ENCODE peak calls at places on chromosomes 12 and 14, in six cellular contexts. N is HT-29; V is colonic mucosa; Y is stimulated activated naive B cell treated with anti-CD40 and anti-IgM and Interleukin-4, amounts not matched to agents 10 μg/mL and 1 μg/mL and 100 μg/mL, for 72 hours; U is stimulated activated CD4-positive, alpha-beta T cell treated with anti-CD3 and anti-CD28 coated beads, Interleukin-12 subunit alpha, Interleukin-12 subunit beta, amount 100 ng/mL, for 48 hours; A is EL. S is an unnamed sample.

GRCh38 chr14:22535126-22535525 is 53.9 kb downstream of the DAD1 start:
- DNase-seq in N (no peak), V (no peak), Y (no peak), U (no peak), A (no peak), S (no peak)

GRCh38 chr12:113472191-113473190 is 820 bp upstream of the LHX5 start:
- DNase-seq in N (no peak), V (no peak), Y (no peak), U (no peak), A (no peak), S (no peak)

GRCh38 chr12:112005419-112006395 is 7.3 kb downstream of the TMEM116 start:
- DNase-seq in N (peak), V (peak), Y (no peak), U (no peak), A (peak), S (no peak)

GRCh38 chr12:127223011-127223410 is 1044.0 kb upstream of the TMEM132C start:
- DNase-seq in N (no peak), V (no peak), Y (no peak), U (no peak), A (no peak), S (no peak)

GRCh38 chr14:94936901-94937321 is 167.0 kb upstream of the GSC start:
- DNase-seq in N (no peak), V (no peak), Y (no peak), U (no peak), A (no peak), S (peak)

GRCh38 chr12:113299619-113300237 is 35.2 kb downstream of the SLC8B1 start:
- DNase-seq in N (peak), V (peak), Y (no peak), U (no peak), A (peak), S (peak)

GRCh38 chr12:6062427-6063378 is 61.8 kb downstream of the VWF start:
- DNase-seq in N (peak), V (peak), Y (peak), U (no peak), A (peak), S (peak)

GRCh38 chr14:99581371-99581770 is 22.6 kb downstream of the CCDC85C start:
- DNase-seq in N (no peak), V (no peak), Y (no peak), U (no peak), A (no peak), S (no peak)

GRCh38 chr14:35078082-35078481 is 32.0 kb downstream of the FAM177A1 start:
- DNase-seq in N (no peak), V (peak), Y (no peak), U (no peak), A (no peak), S (no peak)

GRCh38 chr12:58918475-58918874 is 1.8 kb downstream of the LRIG3 start:
- DNase-seq in N (peak), V (no peak), Y (no peak), U (no peak), A (peak), S (no peak)

GRCh38 chr14:41062826-41063225 is 543.9 kb upstream of the LRFN5 start:
- DNase-seq in N (no peak), V (no peak), Y (no peak), U (no peak), A (no peak), S (no peak)

GRCh38 chr14:91886961-91887360 is 19.6 kb upstream of the TC2N start:
- DNase-seq in N (no peak), V (no peak), Y (no peak), U (no peak), A (no peak), S (no peak)

GRCh38 chr12:46363582-46364299 is 8.8 kb downstream of the SLC38A2 start:
- DNase-seq in N (no peak), V (no peak), Y (no peak), U (no peak), A (no peak), S (no peak)

GRCh38 chr14:72699433-72699832 is 194.5 kb downstream of the DPF3 start:
- DNase-seq in N (no peak), V (no peak), Y (no peak), U (peak), A (no peak), S (no peak)

GRCh38 chr12:122999196-122999946 is 18.9 kb downstream of the ARL6IP4 start:
- DNase-seq in N (no peak), V (no peak), Y (no peak), U (no peak), A (no peak), S (no peak)

GRCh38 chr12:107144990-107145389 is 51.6 kb upstream of the CRY1 start:
- DNase-seq in N (no peak), V (no peak), Y (no peak), U (no peak), A (peak), S (no peak)

GRCh38 chr14:76091036-76091435 is 60.7 kb upstream of the GPATCH2L start:
- DNase-seq in N (peak), V (no peak), Y (no peak), U (no peak), A (peak), S (peak)

GRCh38 chr12:68070957-68071356 is 81.7 kb downstream of the IFNG-AS1 start:
- DNase-seq in N (no peak), V (no peak), Y (no peak), U (no peak), A (no peak), S (no peak)

GRCh38 chr14:23539209-23539866 is 12.2 kb downstream of the ZFHX2 start:
- DNase-seq in N (peak), V (no peak), Y (no peak), U (no peak), A (peak), S (peak)

GRCh38 chr12:292186-292585 is 29.6 kb upstream of the SLC6A13 start:
- DNase-seq in N (no peak), V (no peak), Y (no peak), U (no peak), A (peak), S (peak)

GRCh38 chr12:8544295-8544694 is 3.6 kb upstream of the CLEC4E start:
- DNase-seq in N (peak), V (peak), Y (peak), U (peak), A (peak), S (peak)

GRCh38 chr12:80634903-80635302 is 72.5 kb upstream of the MYF6 start:
- DNase-seq in N (no peak), V (no peak), Y (no peak), U (no peak), A (no peak), S (no peak)

GRCh38 chr12:128819293-128820144 is 4.2 kb downstream of the SLC15A4 start:
- DNase-seq in N (no peak), V (no peak), Y (no peak), U (no peak), A (no peak), S (no peak)

GRCh38 chr12:63967781-63968180 is 123.3 kb downstream of the SRGAP1 start:
- DNase-seq in N (no peak), V (no peak), Y (no peak), U (no peak), A (peak), S (no peak)

GRCh38 chr12:111685811-111686573 is at the start of the genes ACAD10 and BRAP:
- DNase-seq in N (peak), V (peak), Y (peak), U (peak), A (peak), S (peak)